ENCODE peak calls at places on chromosomes 1 and 21, in ten cellular contexts. One of them, this sample, is unnamed. For H3K4me1, the result is how much of the 10 kb centered on the place peaks cover.

GRCh38 chr1:89802036-89802435 is 18.8 kb upstream of the LRRC8D start:
- DNase-seq in A549: no peak
- DNase-seq in ovary: no peak
- DNase-seq in stomach: no peak
- DNase-seq in K562: no peak
- DNase-seq in GM12878: no peak
- DNase-seq in upper lobe of left lung: no peak
- DNase-seq in HepG2: no peak
- DNase-seq in esophagus muscularis mucosa: no peak
- DNase-seq in H1: no peak
- DNase-seq in this sample: no peak

GRCh38 chr1:64608015-64608650 is 136.7 kb upstream of the RAVER2 start:
- DNase-seq in A549: no peak
- DNase-seq in ovary: no peak
- DNase-seq in stomach: no peak
- DNase-seq in K562: no peak
- DNase-seq in GM12878: no peak
- DNase-seq in upper lobe of left lung: no peak
- DNase-seq in HepG2: no peak
- DNase-seq in esophagus muscularis mucosa: no peak
- DNase-seq in H1: no peak
- DNase-seq in this sample: no peak

GRCh38 chr1:101474039-101474665 is 237.3 kb downstream of the S1PR1 start:
- DNase-seq in A549: peak
- DNase-seq in ovary: no peak
- DNase-seq in stomach: no peak
- DNase-seq in K562: peak
- DNase-seq in GM12878: no peak
- DNase-seq in upper lobe of left lung: no peak
- DNase-seq in HepG2: peak
- DNase-seq in esophagus muscularis mucosa: no peak
- DNase-seq in H1: no peak
- DNase-seq in this sample: no peak

GRCh38 chr1:235588156-235588555 is 61.4 kb downstream of the GNG4 start:
- DNase-seq in A549: no peak
- DNase-seq in ovary: no peak
- DNase-seq in stomach: no peak
- DNase-seq in K562: no peak
- DNase-seq in GM12878: no peak
- DNase-seq in upper lobe of left lung: no peak
- DNase-seq in HepG2: no peak
- DNase-seq in esophagus muscularis mucosa: no peak
- DNase-seq in H1: no peak
- DNase-seq in this sample: no peak

GRCh38 chr1:180170569-180170968 is 15.9 kb downstream of the QSOX1 start:
- DNase-seq in A549: no peak
- DNase-seq in ovary: no peak
- DNase-seq in stomach: no peak
- DNase-seq in K562: no peak
- DNase-seq in GM12878: no peak
- DNase-seq in upper lobe of left lung: no peak
- DNase-seq in HepG2: peak
- DNase-seq in esophagus muscularis mucosa: no peak
- DNase-seq in H1: no peak
- DNase-seq in this sample: peak

GRCh38 chr1:230429072-230429735 is 3.1 kb upstream of the PGBD5 start:
- DNase-seq in A549: no peak
- DNase-seq in ovary: no peak
- DNase-seq in stomach: no peak
- DNase-seq in K562: no peak
- DNase-seq in GM12878: no peak
- DNase-seq in upper lobe of left lung: no peak
- DNase-seq in HepG2: no peak
- DNase-seq in esophagus muscularis mucosa: peak
- DNase-seq in H1: no peak
- DNase-seq in this sample: no peak

GRCh38 chr1:39102537-39103320 is 76.6 kb downstream of the NDUFS5 start:
- DNase-seq in A549: peak
- DNase-seq in ovary: no peak
- DNase-seq in stomach: no peak
- DNase-seq in K562: peak
- DNase-seq in GM12878: peak
- DNase-seq in upper lobe of left lung: no peak
- DNase-seq in HepG2: peak
- DNase-seq in esophagus muscularis mucosa: no peak
- DNase-seq in H1: peak
- DNase-seq in this sample: peak

GRCh38 chr1:206909167-206909882 is 12.1 kb downstream of the IL24 start:
- DNase-seq in A549: peak
- DNase-seq in ovary: peak
- DNase-seq in stomach: peak
- DNase-seq in K562: peak
- DNase-seq in GM12878: no peak
- DNase-seq in upper lobe of left lung: peak
- DNase-seq in HepG2: no peak
- DNase-seq in esophagus muscularis mucosa: no peak
- DNase-seq in H1: peak
- DNase-seq in this sample: peak

GRCh38 chr21:46079357-46080170 is 18.3 kb upstream of the COL6A2 start:
- DNase-seq in A549: no peak
- DNase-seq in ovary: peak
- DNase-seq in stomach: peak
- DNase-seq in K562: no peak
- DNase-seq in GM12878: no peak
- DNase-seq in upper lobe of left lung: peak
- DNase-seq in HepG2: no peak
- DNase-seq in esophagus muscularis mucosa: peak
- DNase-seq in H1: no peak
- DNase-seq in this sample: no peak

GRCh38 chr1:235583511-235584001 is 66.0 kb downstream of the GNG4 start:
- DNase-seq in A549: peak
- DNase-seq in ovary: peak
- DNase-seq in stomach: no peak
- DNase-seq in K562: no peak
- DNase-seq in GM12878: no peak
- DNase-seq in upper lobe of left lung: no peak
- DNase-seq in HepG2: no peak
- DNase-seq in esophagus muscularis mucosa: no peak
- DNase-seq in H1: no peak
- DNase-seq in this sample: no peak

GRCh38 chr1:36771222-36771621 is 263.1 kb downstream of the GRIK3 start:
- DNase-seq in A549: no peak
- DNase-seq in ovary: no peak
- DNase-seq in stomach: no peak
- DNase-seq in K562: no peak
- DNase-seq in GM12878: no peak
- DNase-seq in upper lobe of left lung: no peak
- DNase-seq in HepG2: no peak
- DNase-seq in esophagus muscularis mucosa: no peak
- DNase-seq in H1: peak
- DNase-seq in this sample: no peak

GRCh38 chr1:181451661-181452060 is 31.7 kb upstream of the CACNA1E start:
- DNase-seq in A549: no peak
- DNase-seq in ovary: no peak
- DNase-seq in stomach: no peak
- DNase-seq in K562: no peak
- DNase-seq in GM12878: no peak
- DNase-seq in upper lobe of left lung: no peak
- DNase-seq in HepG2: no peak
- DNase-seq in esophagus muscularis mucosa: peak
- DNase-seq in H1: peak
- DNase-seq in this sample: no peak

GRCh38 chr1:198597690-198598430 is 41.0 kb upstream of the PTPRC start:
- DNase-seq in A549: no peak
- DNase-seq in ovary: no peak
- DNase-seq in stomach: no peak
- DNase-seq in K562: no peak
- DNase-seq in GM12878: no peak
- DNase-seq in upper lobe of left lung: no peak
- DNase-seq in HepG2: no peak
- DNase-seq in esophagus muscularis mucosa: no peak
- DNase-seq in H1: no peak
- DNase-seq in this sample: no peak

GRCh38 chr21:15825699-15826098 is 95.9 kb downstream of the USP25 start:
- DNase-seq in A549: no peak
- DNase-seq in ovary: no peak
- DNase-seq in stomach: no peak
- DNase-seq in K562: no peak
- DNase-seq in GM12878: no peak
- DNase-seq in upper lobe of left lung: no peak
- DNase-seq in HepG2: no peak
- DNase-seq in esophagus muscularis mucosa: no peak
- DNase-seq in H1: no peak
- DNase-seq in this sample: no peak
- TF ChIP-seq POLR2A in A549: no peak
- TF ChIP-seq POLR2A in ovary: no peak
- TF ChIP-seq POLR2A in stomach: no peak
- TF ChIP-seq POLR2A in K562: no peak
- TF ChIP-seq POLR2A in GM12878: no peak
- TF ChIP-seq POLR2A in upper lobe of left lung: no peak
- TF ChIP-seq POLR2A in HepG2: no peak
- TF ChIP-seq POLR2A in esophagus muscularis mucosa: no peak
- TF ChIP-seq POLR2A in H1: no peak
- TF ChIP-seq POLR2A in this sample: no peak

GRCh38 chr1:204092632-204093420 is 19.9 kb downstream of the SOX13 start:
- DNase-seq in A549: no peak
- DNase-seq in ovary: no peak
- DNase-seq in stomach: no peak
- DNase-seq in K562: no peak
- DNase-seq in GM12878: no peak
- DNase-seq in upper lobe of left lung: no peak
- DNase-seq in HepG2: no peak
- DNase-seq in esophagus muscularis mucosa: no peak
- DNase-seq in H1: no peak
- DNase-seq in this sample: peak
- H3K4me1 ChIP-seq in A549: under half
- H3K4me1 ChIP-seq in ovary: under half
- H3K4me1 ChIP-seq in stomach: half or more
- H3K4me1 ChIP-seq in K562: under half
- H3K4me1 ChIP-seq in GM12878: under half
- H3K4me1 ChIP-seq in upper lobe of left lung: half or more
- H3K4me1 ChIP-seq in HepG2: half or more
- H3K4me1 ChIP-seq in esophagus muscularis mucosa: under half
- H3K4me1 ChIP-seq in H1: half or more
- H3K4me1 ChIP-seq in this sample: half or more

GRCh38 chr1:116807871-116808450 is 53.7 kb downstream of the CD2 start:
- DNase-seq in A549: no peak
- DNase-seq in ovary: no peak
- DNase-seq in stomach: no peak
- DNase-seq in K562: no peak
- DNase-seq in GM12878: no peak
- DNase-seq in upper lobe of left lung: no peak
- DNase-seq in HepG2: no peak
- DNase-seq in esophagus muscularis mucosa: peak
- DNase-seq in H1: no peak
- DNase-seq in this sample: no peak

GRCh38 chr1:116806245-116806644 is 52.0 kb downstream of the CD2 start:
- DNase-seq in A549: no peak
- DNase-seq in ovary: no peak
- DNase-seq in stomach: no peak
- DNase-seq in K562: no peak
- DNase-seq in GM12878: peak
- DNase-seq in upper lobe of left lung: no peak
- DNase-seq in HepG2: no peak
- DNase-seq in esophagus muscularis mucosa: peak
- DNase-seq in H1: no peak
- DNase-seq in this sample: no peak

GRCh38 chr1:116805398-116805797 is 51.2 kb downstream of the CD2 start:
- DNase-seq in A549: no peak
- DNase-seq in ovary: no peak
- DNase-seq in stomach: no peak
- DNase-seq in K562: no peak
- DNase-seq in GM12878: no peak
- DNase-seq in upper lobe of left lung: no peak
- DNase-seq in HepG2: no peak
- DNase-seq in esophagus muscularis mucosa: no peak
- DNase-seq in H1: no peak
- DNase-seq in this sample: no peak

GRCh38 chr1:116807394-116807793 is 53.2 kb downstream of the CD2 start:
- DNase-seq in A549: no peak
- DNase-seq in ovary: no peak
- DNase-seq in stomach: no peak
- DNase-seq in K562: no peak
- DNase-seq in GM12878: no peak
- DNase-seq in upper lobe of left lung: no peak
- DNase-seq in HepG2: no peak
- DNase-seq in esophagus muscularis mucosa: peak
- DNase-seq in H1: no peak
- DNase-seq in this sample: no peak

DNA sequence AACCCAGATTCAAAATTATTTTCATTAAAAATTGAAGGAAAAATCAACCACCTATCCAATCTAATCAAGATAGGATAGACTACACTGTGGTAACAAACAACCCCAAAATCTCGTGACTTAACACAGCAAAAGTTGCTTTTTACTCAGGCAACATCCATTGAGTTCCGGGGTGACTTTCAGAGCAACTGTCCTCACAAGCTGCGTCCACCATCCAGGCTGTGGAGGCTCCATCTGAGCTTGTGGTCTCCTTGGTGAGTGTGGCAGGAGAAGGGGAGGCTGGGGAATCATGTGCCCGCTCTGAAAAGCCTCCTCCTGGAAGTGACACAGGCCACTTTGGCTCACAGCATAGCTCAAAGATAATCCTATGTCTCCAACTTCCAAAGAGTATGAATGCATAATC is 52.4 kb downstream of the CD2 start:
- DNase-seq in A549: no peak
- DNase-seq in ovary: no peak
- DNase-seq in stomach: no peak
- DNase-seq in K562: no peak
- DNase-seq in GM12878: no peak
- DNase-seq in upper lobe of left lung: no peak
- DNase-seq in HepG2: no peak
- DNase-seq in esophagus muscularis mucosa: peak
- DNase-seq in H1: no peak
- DNase-seq in this sample: no peak
- TF ChIP-seq EP300 in A549: no peak
- TF ChIP-seq EP300 in ovary: no peak
- TF ChIP-seq EP300 in stomach: no peak
- TF ChIP-seq EP300 in K562: no peak
- TF ChIP-seq EP300 in GM12878: no peak
- TF ChIP-seq EP300 in upper lobe of left lung: no peak
- TF ChIP-seq EP300 in HepG2: no peak
- TF ChIP-seq EP300 in esophagus muscularis mucosa: no peak
- TF ChIP-seq EP300 in H1: no peak
- TF ChIP-seq EP300 in this sample: no peak

DNA sequence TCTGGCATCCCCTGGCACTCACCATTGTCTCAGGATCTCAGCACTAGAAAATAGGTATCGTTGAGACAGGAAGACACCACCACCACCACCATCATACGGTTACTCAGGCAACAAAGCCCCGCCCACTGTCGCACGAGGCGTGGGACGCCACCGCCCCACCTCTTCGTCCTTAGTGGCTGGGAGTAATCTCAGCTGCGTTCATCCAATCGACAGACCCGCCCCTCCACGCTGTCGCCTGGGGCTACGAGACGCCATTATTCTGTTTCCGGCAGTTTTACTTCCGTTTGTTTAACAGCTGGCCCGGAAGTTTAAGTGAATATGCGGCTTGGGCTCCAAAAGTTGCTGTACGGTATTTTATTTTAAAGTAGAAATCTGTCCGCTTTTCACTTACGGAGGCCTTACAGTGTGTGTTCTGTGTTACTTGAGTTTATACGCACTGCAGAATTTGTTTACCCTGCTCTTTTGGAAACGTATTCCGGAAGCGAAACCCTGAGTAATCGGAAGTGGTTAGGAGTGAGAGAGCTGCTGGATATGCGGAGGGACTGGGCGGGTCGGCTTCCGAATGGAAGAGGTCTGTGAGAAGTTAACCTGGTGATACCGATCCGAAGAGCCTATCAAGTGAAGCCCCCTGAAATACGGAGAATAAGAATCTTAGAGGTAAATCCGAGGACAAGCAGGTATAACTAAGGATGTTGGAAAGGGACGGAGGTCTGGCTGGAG is at the start of the genes BLZF1 and NME7:
- DNase-seq in A549: peak
- DNase-seq in ovary: peak
- DNase-seq in stomach: peak
- DNase-seq in K562: peak
- DNase-seq in GM12878: peak
- DNase-seq in upper lobe of left lung: peak
- DNase-seq in HepG2: peak
- DNase-seq in esophagus muscularis mucosa: peak
- DNase-seq in H1: peak
- DNase-seq in this sample: peak
- TF ChIP-seq POLR2A in A549: peak
- TF ChIP-seq POLR2A in ovary: peak
- TF ChIP-seq POLR2A in stomach: no peak
- TF ChIP-seq POLR2A in K562: peak
- TF ChIP-seq POLR2A in GM12878: peak
- TF ChIP-seq POLR2A in upper lobe of left lung: no peak
- TF ChIP-seq POLR2A in HepG2: no peak
- TF ChIP-seq POLR2A in esophagus muscularis mucosa: no peak
- TF ChIP-seq POLR2A in H1: no peak
- TF ChIP-seq POLR2A in this sample: peak

This sample was measured in transverse colon.